ENCODE peak calls at places on chromosomes 11 and 22, in four cellular contexts. One of them, this sample, is unnamed.

GRCh38 chr11:2797181-2797711 is 88.3 kb downstream of the CDKN1C start:
- DNase-seq in CD8-positive, alpha-beta T cell: no peak
- DNase-seq in lung microvascular endothelial cell: no peak
- DNase-seq in lung: no peak
- DNase-seq in this sample: no peak

GRCh38 chr11:26286472-26287066 is 45.4 kb upstream of the ANO3 start:
- DNase-seq in lung microvascular endothelial cell: peak; percentile 32
- DNase-seq in CD8-positive, alpha-beta T cell: no peak
- DNase-seq in lung: no peak
- DNase-seq in this sample: no peak

GRCh38 chr11:60370811-60371297 is 7.5 kb upstream of the MS4A7 start:
- DNase-seq in lung microvascular endothelial cell: peak; percentile 34
- DNase-seq in lung: no peak
- DNase-seq in CD8-positive, alpha-beta T cell: no peak
- DNase-seq in this sample: no peak

GRCh38 chr22:50732681-50733080 is 5.3 kb upstream of the ACR start:
- DNase-seq in lung: no peak
- DNase-seq in lung microvascular endothelial cell: no peak
- DNase-seq in CD8-positive, alpha-beta T cell: no peak
- DNase-seq in this sample: no peak

GRCh38 chr11:69492201-69492991 is 10.9 kb downstream of the LINC01488 start:
- DNase-seq in CD8-positive, alpha-beta T cell: no peak
- DNase-seq in lung: no peak
- DNase-seq in lung microvascular endothelial cell: no peak
- DNase-seq in this sample: no peak

GRCh38 chr11:1776944-1777715 is 13.4 kb upstream of the CTSD start:
- DNase-seq in lung microvascular endothelial cell: no peak
- DNase-seq in CD8-positive, alpha-beta T cell: no peak
- DNase-seq in lung: no peak
- DNase-seq in this sample: no peak

GRCh38 chr11:108035690-108036089 is 27.0 kb downstream of the CUL5 start:
- DNase-seq in CD8-positive, alpha-beta T cell: no peak
- DNase-seq in lung microvascular endothelial cell: no peak
- DNase-seq in lung: no peak
- DNase-seq in this sample: no peak

GRCh38 chr11:131524186-131524585 is 153.8 kb downstream of the NTM start:
- DNase-seq in CD8-positive, alpha-beta T cell: no peak
- DNase-seq in lung: no peak
- DNase-seq in lung microvascular endothelial cell: no peak
- DNase-seq in this sample: no peak

GRCh38 chr11:94583213-94583884 is 16.2 kb downstream of the PIWIL4 start:
- DNase-seq in lung microvascular endothelial cell: no peak
- DNase-seq in lung: no peak
- DNase-seq in CD8-positive, alpha-beta T cell: no peak
- DNase-seq in this sample: no peak

GRCh38 chr11:130179396-130180306 is 20.1 kb downstream of the ST14 start:
- DNase-seq in lung: peak; percentile 39
- DNase-seq in lung microvascular endothelial cell: no peak
- DNase-seq in CD8-positive, alpha-beta T cell: no peak
- DNase-seq in this sample: no peak

GRCh38 chr11:117427356-117427874 is 99.8 kb downstream of the CEP164 start:
- DNase-seq in lung microvascular endothelial cell: no peak
- DNase-seq in lung: no peak
- DNase-seq in CD8-positive, alpha-beta T cell: no peak
- DNase-seq in this sample: no peak

GRCh38 chr11:72712876-72713275 is 38.7 kb upstream of the PDE2A start:
- DNase-seq in lung: no peak
- DNase-seq in lung microvascular endothelial cell: no peak
- DNase-seq in CD8-positive, alpha-beta T cell: no peak
- DNase-seq in this sample: no peak

GRCh38 chr11:80846979-80847378 is 1406.1 kb upstream of the TENM4 start:
- DNase-seq in lung: no peak
- DNase-seq in lung microvascular endothelial cell: no peak
- DNase-seq in CD8-positive, alpha-beta T cell: no peak
- DNase-seq in this sample: no peak

GRCh38 chr11:117823294-117823940 is 1.1 kb downstream of the FXYD2 start:
- DNase-seq in lung microvascular endothelial cell: peak; percentile 30
- DNase-seq in CD8-positive, alpha-beta T cell: no peak
- DNase-seq in lung: no peak
- DNase-seq in this sample: peak; percentile 17

GRCh38 chr11:47714554-47715081 is 551 bp downstream of the AGBL2 start:
- DNase-seq in CD8-positive, alpha-beta T cell: no peak
- DNase-seq in lung microvascular endothelial cell: peak; percentile 3
- DNase-seq in lung: peak; percentile 29
- DNase-seq in this sample: no peak

GRCh38 chr22:41925783-41926460 is 684 bp downstream of the TNFRSF13C start:
- DNase-seq in CD8-positive, alpha-beta T cell: peak; percentile 61
- DNase-seq in lung microvascular endothelial cell: peak; percentile 30
- DNase-seq in lung: peak; percentile 50
- DNase-seq in this sample: peak; percentile 72

GRCh38 chr22:45516163-45516562 is 13.5 kb downstream of the FBLN1 start:
- DNase-seq in lung: no peak
- DNase-seq in lung microvascular endothelial cell: no peak
- DNase-seq in CD8-positive, alpha-beta T cell: no peak
- DNase-seq in this sample: no peak

GRCh38 chr11:71241721-71242259 is 10.6 kb downstream of the SHANK2 start:
- DNase-seq in lung microvascular endothelial cell: no peak
- DNase-seq in lung: no peak
- DNase-seq in CD8-positive, alpha-beta T cell: no peak
- DNase-seq in this sample: no peak

GRCh38 chr22:22076937-22077703 is 94.5 kb upstream of the TOP3B start:
- DNase-seq in lung: no peak
- DNase-seq in CD8-positive, alpha-beta T cell: no peak
- DNase-seq in lung microvascular endothelial cell: no peak
- DNase-seq in this sample: no peak

GRCh38 chr11:70430122-70430521 is 31.8 kb downstream of the CTTN start:
- DNase-seq in lung microvascular endothelial cell: peak; percentile 29
- DNase-seq in lung: no peak
- DNase-seq in CD8-positive, alpha-beta T cell: no peak
- DNase-seq in this sample: no peak

GRCh38 chr11:63667993-63668392 is 3.2 kb downstream of the ATL3 start:
- DNase-seq in lung microvascular endothelial cell: peak; percentile 77
- DNase-seq in CD8-positive, alpha-beta T cell: no peak
- DNase-seq in lung: no peak
- DNase-seq in this sample: no peak

GRCh38 chr11:88370782-88371181 is 33.2 kb upstream of the CTSC start:
- DNase-seq in lung microvascular endothelial cell: no peak
- DNase-seq in lung: no peak
- DNase-seq in CD8-positive, alpha-beta T cell: no peak
- DNase-seq in this sample: no peak

GRCh38 chr22:23511627-23512347 is 68.3 kb downstream of the IGLL1 start:
- DNase-seq in lung microvascular endothelial cell: no peak
- DNase-seq in lung: no peak
- DNase-seq in CD8-positive, alpha-beta T cell: no peak
- DNase-seq in this sample: no peak

GRCh38 chr11:103609117-103610066 is 427.0 kb upstream of the DDI1 start:
- DNase-seq in lung: no peak
- DNase-seq in CD8-positive, alpha-beta T cell: no peak
- DNase-seq in lung microvascular endothelial cell: peak; percentile 95
- DNase-seq in this sample: no peak

GRCh38 chr11:82924522-82925224 is 23.1 kb downstream of the DDIAS start:
- DNase-seq in lung microvascular endothelial cell: no peak
- DNase-seq in lung: no peak
- DNase-seq in CD8-positive, alpha-beta T cell: no peak
- DNase-seq in this sample: no peak

GRCh38 chr22:26086359-26086758 is 82.9 kb upstream of the SEZ6L start:
- DNase-seq in lung: no peak
- DNase-seq in lung microvascular endothelial cell: no peak
- DNase-seq in CD8-positive, alpha-beta T cell: no peak
- DNase-seq in this sample: no peak

GRCh38 chr11:72250661-72251465 is 6.9 kb upstream of the PHOX2A start:
- DNase-seq in lung microvascular endothelial cell: no peak
- DNase-seq in CD8-positive, alpha-beta T cell: no peak
- DNase-seq in lung: no peak
- DNase-seq in this sample: no peak

GRCh38 chr22:17257091-17257490 is 37.9 kb upstream of the ADA2 start:
- DNase-seq in lung: no peak
- DNase-seq in CD8-positive, alpha-beta T cell: no peak
- DNase-seq in lung microvascular endothelial cell: no peak
- DNase-seq in this sample: no peak

GRCh38 chr22:37045958-37046357 is 5.6 kb upstream of the KCTD17 start:
- DNase-seq in CD8-positive, alpha-beta T cell: no peak
- DNase-seq in lung: no peak
- DNase-seq in lung microvascular endothelial cell: peak; percentile 54
- DNase-seq in this sample: no peak

GRCh38 chr11:64851831-64852337 is 7.4 kb upstream of the CDC42BPG start:
- DNase-seq in lung microvascular endothelial cell: no peak
- DNase-seq in CD8-positive, alpha-beta T cell: no peak
- DNase-seq in lung: no peak
- DNase-seq in this sample: no peak

GRCh38 chr11:1520987-1521349 is 34.4 kb upstream of the MOB2 start:
- DNase-seq in lung microvascular endothelial cell: peak; percentile 29
- DNase-seq in lung: no peak
- DNase-seq in CD8-positive, alpha-beta T cell: no peak
- DNase-seq in this sample: no peak

GRCh38 chr22:25845985-25846745 is 104.2 kb downstream of the MYO18B start:
- DNase-seq in CD8-positive, alpha-beta T cell: no peak
- DNase-seq in lung: no peak
- DNase-seq in lung microvascular endothelial cell: no peak
- DNase-seq in this sample: no peak

This sample was measured in central memory CD4-positive, alpha-beta T cell.